ENCODE peak calls at places on chromosome 10, in nine cellular contexts. L is PC-3, C is GM23338, J is lower leg skin, M is adrenal gland, D is BJ, O is Peyer's patch, F is cardiac muscle cell, T is lower lobe of right lung. G is an unnamed sample.

GRCh38 chr10:29746080-29746797 is 111.5 kb upstream of the SVIL start:
- DNase-seq in L (no peak), C (no peak), J (no peak), M (no peak), D (peak), O (no peak), F (no peak), T (no peak), G (no peak)

GRCh38 chr10:118991326-118991725 is 38.2 kb upstream of the NANOS1 start:
- DNase-seq in L (no peak), C (no peak), J (no peak), M (no peak), D (no peak), O (no peak), F (no peak), T (no peak), G (no peak)

GRCh38 chr10:91613411-91614253 is 19.2 kb downstream of the PPP1R3C start:
- DNase-seq in L (peak), C (no peak), J (no peak), M (peak), D (peak), O (no peak), F (no peak), T (no peak), G (no peak)

GRCh38 chr10:16386855-16387254 is 50.0 kb upstream of the PTER start:
- DNase-seq in L (no peak), C (peak), J (no peak), M (no peak), D (no peak), O (no peak), F (no peak), T (no peak), G (peak)

GRCh38 chr10:119658274-119658673 is 7.1 kb downstream of the BAG3 start:
- DNase-seq in L (peak), C (peak), J (peak), M (peak), D (peak), O (peak), F (peak), T (peak), G (peak)

GRCh38 chr10:44864042-44864436 is 47.1 kb upstream of the TMEM72 start:
- DNase-seq in L (peak), C (peak), J (no peak), M (no peak), D (no peak), O (no peak), F (peak), T (peak), G (peak)

GRCh38 chr10:60021324-60021723 is 115.0 kb upstream of the CCDC6 start:
- DNase-seq in L (no peak), C (no peak), J (no peak), M (no peak), D (no peak), O (no peak), F (no peak), T (no peak), G (no peak)

GRCh38 chr10:48215148-48215982 is 59.1 kb downstream of the FRMPD2 start:
- DNase-seq in L (peak), C (peak), J (no peak), M (peak), D (no peak), O (no peak), F (peak), T (no peak), G (peak)

GRCh38 chr10:94413374-94413773 is 11.0 kb downstream of the TBC1D12 start:
- DNase-seq in L (no peak), C (no peak), J (no peak), M (no peak), D (no peak), O (no peak), F (no peak), T (no peak), G (no peak)

GRCh38 chr10:13526952-13527863 is 1.6 kb downstream of the BEND7 start:
- DNase-seq in L (peak), C (peak), J (no peak), M (no peak), D (peak), O (no peak), F (no peak), T (no peak), G (no peak)

GRCh38 chr10:12819656-12820055 is 181.9 kb downstream of the CCDC3 start:
- DNase-seq in L (no peak), C (no peak), J (no peak), M (no peak), D (no peak), O (no peak), F (no peak), T (no peak), G (no peak)

GRCh38 chr10:92844746-92845145 is 3.6 kb upstream of the EXOC6 start:
- DNase-seq in L (no peak), C (peak), J (no peak), M (no peak), D (no peak), O (no peak), F (peak), T (no peak), G (peak)

GRCh38 chr10:16643502-16643901 is 121.8 kb upstream of the C1QL3 start:
- DNase-seq in L (no peak), C (no peak), J (no peak), M (no peak), D (no peak), O (no peak), F (no peak), T (no peak), G (no peak)

DNA sequence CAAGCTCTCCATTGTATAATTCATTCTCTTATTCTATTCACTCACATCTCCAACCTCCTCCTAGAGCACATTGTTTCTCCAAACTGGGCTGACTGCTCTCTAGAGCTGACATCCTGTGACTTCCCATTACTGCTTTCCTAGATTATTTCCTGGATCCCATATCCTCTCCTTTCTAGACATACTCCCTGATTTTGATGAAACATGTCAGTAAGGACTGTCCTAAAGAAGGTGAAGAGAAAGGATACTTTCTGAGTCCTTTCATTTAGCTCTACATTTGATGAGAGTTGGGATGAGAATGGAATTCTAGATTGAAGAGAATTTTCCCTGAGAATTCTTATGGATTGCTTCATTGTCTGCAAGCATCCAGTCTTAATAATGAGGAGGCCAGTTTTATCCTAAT is 78.8 kb downstream of the CNNM2 start:
- DNase-seq in L (no peak), C (no peak), J (no peak), M (no peak), D (no peak), O (no peak), F (no peak), T (no peak), G (no peak)
- H3K4me3 ChIP-seq in L (no peak), C (no peak), J (no peak), M (no peak), D (no peak), O (no peak), F (no peak), T (no peak), G (no peak)

GRCh38 chr10:71970331-71970730 is 6.1 kb downstream of the CHST3 start:
- DNase-seq in L (peak), C (peak), J (no peak), M (peak), D (no peak), O (no peak), F (peak), T (peak), G (peak)
- H3K4me3 ChIP-seq in L (peak), C (no peak), J (no peak), M (no peak), D (no peak), O (no peak), F (no peak), T (no peak), G (no peak)

GRCh38 chr10:1270490-1270889 is 214.3 kb downstream of the WDR37 start:
- DNase-seq in L (no peak), C (no peak), J (no peak), M (no peak), D (no peak), O (no peak), F (no peak), T (no peak), G (no peak)
- H3K4me3 ChIP-seq in L (no peak), C (no peak), J (no peak), M (no peak), D (no peak), O (no peak), F (no peak), T (no peak), G (no peak)

GRCh38 chr10:102648889-102649752 is 4.8 kb downstream of the TRIM8 start:
- DNase-seq in L (no peak), C (peak), J (no peak), M (peak), D (no peak), O (peak), F (no peak), T (peak), G (peak)

GRCh38 chr10:102649770-102650654 is 5.7 kb downstream of the TRIM8 start:
- DNase-seq in L (no peak), C (peak), J (no peak), M (no peak), D (no peak), O (no peak), F (no peak), T (no peak), G (peak)

GRCh38 chr10:102646610-102647432 is 2.5 kb downstream of the TRIM8 start:
- DNase-seq in L (no peak), C (no peak), J (peak), M (peak), D (no peak), O (peak), F (peak), T (peak), G (peak)

GRCh38 chr10:102647433-102648268 is 3.4 kb downstream of the TRIM8 start:
- DNase-seq in L (no peak), C (no peak), J (no peak), M (no peak), D (no peak), O (peak), F (no peak), T (no peak), G (no peak)

GRCh38 chr10:102648269-102648888 is 4.1 kb downstream of the TRIM8 start:
- DNase-seq in L (no peak), C (no peak), J (no peak), M (no peak), D (no peak), O (no peak), F (no peak), T (no peak), G (no peak)
- H3K4me3 ChIP-seq in L (no peak), C (no peak), J (no peak), M (no peak), D (peak), O (peak), F (no peak), T (peak), G (no peak)

DNA sequence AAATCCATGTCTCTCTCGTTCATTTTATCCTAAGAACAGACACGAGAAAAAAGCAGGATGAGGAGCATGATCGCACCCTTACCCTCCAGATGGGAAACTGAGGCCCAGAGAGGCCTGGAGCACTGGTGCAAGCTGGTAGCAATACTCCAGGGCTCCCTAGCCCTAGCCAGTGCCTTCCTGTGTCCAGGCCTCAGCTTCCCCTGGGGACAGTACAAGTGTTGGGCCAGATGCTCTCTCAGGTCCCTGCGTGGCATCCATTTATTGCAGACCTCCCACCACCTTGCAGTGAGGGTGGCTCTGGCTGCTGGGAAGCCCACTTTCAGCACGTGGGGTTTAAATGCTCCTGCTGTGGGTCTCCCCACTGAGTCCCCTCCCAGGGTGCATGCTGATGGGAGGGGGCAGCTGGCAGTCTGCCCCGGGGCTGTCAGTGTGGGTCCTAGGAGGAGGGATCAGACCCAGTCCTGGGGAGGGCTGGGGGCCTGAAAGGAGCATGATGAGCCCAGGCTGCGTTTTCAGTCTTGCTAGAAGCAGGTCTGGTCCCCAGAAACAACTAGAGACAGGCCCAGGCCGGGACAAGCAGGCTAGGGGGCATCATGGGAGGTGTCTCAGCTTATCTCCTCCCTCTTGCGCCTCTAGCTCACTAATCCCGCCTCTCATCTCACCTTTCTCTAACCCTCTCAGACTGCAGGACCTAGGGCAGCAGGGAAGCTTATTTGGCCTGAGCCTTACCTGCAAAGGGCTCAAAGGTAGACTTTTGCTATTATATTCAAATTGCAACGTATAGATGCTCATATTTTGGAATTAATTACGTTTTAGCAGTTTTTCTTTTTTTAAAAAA is 662 bp upstream of the PPIF start:
- DNase-seq in L (no peak), C (peak), J (no peak), M (no peak), D (no peak), O (no peak), F (no peak), T (no peak), G (peak)
- H3K4me3 ChIP-seq in L (peak), C (peak), J (no peak), M (no peak), D (no peak), O (peak), F (no peak), T (peak), G (no peak)

GRCh38 chr10:72276421-72277339 is 3.0 kb downstream of the DDIT4 start:
- DNase-seq in L (no peak), C (peak), J (no peak), M (peak), D (no peak), O (no peak), F (no peak), T (no peak), G (no peak)
- H3K4me3 ChIP-seq in L (peak), C (no peak), J (peak), M (no peak), D (peak), O (peak), F (peak), T (peak), G (no peak)

GRCh38 chr10:100738055-100738827 is 7.1 kb upstream of the PAX2 start:
- DNase-seq in L (no peak), C (peak), J (no peak), M (no peak), D (no peak), O (no peak), F (no peak), T (no peak), G (peak)
- H3K4me3 ChIP-seq in L (no peak), C (peak), J (no peak), M (no peak), D (no peak), O (no peak), F (no peak), T (no peak), G (no peak)